ENCODE peak calls at places on chromosomes 16 and 17, in seven cellular contexts. P is heart left ventricle, T is esophagus squamous epithelium, W is right lobe of liver, F is stomach, O is uterus, A is ovary. Q is an unnamed sample.

GRCh38 chr17:74444406-74444805 is 12.5 kb downstream of the GPRC5C start:
- DNase-seq in P (peak; percentile 76), T (no peak), W (peak; percentile 89), F (peak; percentile 89), O (peak; percentile 46), A (peak; percentile 73), Q (no peak)

GRCh38 chr17:49528966-49529365 is 33.9 kb downstream of the NGFR start:
- DNase-seq in P (no peak), T (no peak), W (no peak), F (no peak), O (peak; percentile 7), A (no peak), Q (no peak)

GRCh38 chr16:6573577-6573976 is 759.1 kb upstream of the RBFOX1 start:
- DNase-seq in P (no peak), T (no peak), W (no peak), F (no peak), O (no peak), A (no peak), Q (no peak)

GRCh38 chr16:56657555-56658430 is at the start of gene MT1F:
- DNase-seq in P (peak; percentile 73), T (no peak), W (peak; percentile 92), F (peak; percentile 98), O (peak; percentile 36), A (peak; percentile 61), Q (no peak)

GRCh38 chr16:82542714-82543113 is 84.1 kb upstream of the CDH13 start:
- DNase-seq in P (no peak), T (no peak), W (no peak), F (no peak), O (no peak), A (no peak), Q (no peak)

GRCh38 chr17:956905-957304 is 22.7 kb downstream of the NXN start:
- DNase-seq in P (no peak), T (no peak), W (peak; percentile 2), F (no peak), O (no peak), A (no peak), Q (no peak)

GRCh38 chr17:53472586-53472985 is 350.1 kb upstream of the KIF2B start:
- DNase-seq in P (no peak), T (no peak), W (no peak), F (no peak), O (no peak), A (no peak), Q (peak; percentile 6)

GRCh38 chr17:42578282-42578869 is 847 bp upstream of the PSMC3IP start:
- DNase-seq in P (peak; percentile 68), T (no peak), W (peak; percentile 62), F (peak; percentile 79), O (peak; percentile 79), A (peak; percentile 81), Q (peak; percentile 75)

GRCh38 chr17:57645950-57646686 is 99.0 kb downstream of the CCDC182 start:
- DNase-seq in P (no peak), T (no peak), W (no peak), F (no peak), O (no peak), A (no peak), Q (no peak)

GRCh38 chr17:80942360-80943345 is 49.0 kb upstream of the CHMP6 start:
- DNase-seq in P (peak; percentile 89), T (peak; percentile 17), W (no peak), F (peak; percentile 76), O (peak; percentile 99), A (peak; percentile 98), Q (no peak)

GRCh38 chr17:34206569-34206968 is 48.5 kb upstream of the CCL2 start:
- DNase-seq in P (no peak), T (no peak), W (no peak), F (no peak), O (no peak), A (no peak), Q (no peak)

GRCh38 chr16:70407811-70408274 is 31.1 kb downstream of the ST3GAL2 start:
- DNase-seq in P (no peak), T (no peak), W (no peak), F (no peak), O (no peak), A (no peak), Q (no peak)

GRCh38 chr16:56421313-56421712 is 4.0 kb downstream of the AMFR start:
- DNase-seq in P (no peak), T (no peak), W (no peak), F (no peak), O (no peak), A (no peak), Q (no peak)

GRCh38 chr17:17823433-17824118 is 13.2 kb downstream of the SREBF1 start:
- DNase-seq in P (peak; percentile 86), T (peak; percentile 53), W (peak; percentile 91), F (peak; percentile 89), O (peak; percentile 87), A (peak; percentile 84), Q (peak; percentile 100)
- TF ChIP-seq POLR2A in P (no peak), T (peak; percentile 55), W (peak; percentile 64), F (no peak), O (no peak), A (no peak), Q (no peak)

DNA sequence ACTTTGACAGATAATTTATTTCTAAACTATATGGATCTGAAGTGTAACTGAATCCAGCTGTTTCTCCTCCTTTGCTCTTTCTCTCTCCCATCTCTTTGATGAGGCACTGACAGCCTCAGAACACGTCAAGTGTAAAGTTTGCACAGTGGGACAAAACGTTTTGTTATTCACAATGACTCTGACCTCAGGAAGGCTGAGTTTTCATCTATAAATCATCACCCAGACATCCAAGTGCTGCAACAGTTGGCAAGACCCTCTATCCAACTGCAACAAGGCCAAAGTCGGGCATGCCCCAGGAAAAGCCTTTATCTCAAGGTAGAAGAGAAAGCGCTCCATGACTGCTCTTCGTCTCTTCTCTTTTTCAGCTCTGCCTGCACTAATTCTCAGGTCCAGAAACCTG is 267.1 kb upstream of the MYOCD start:
- DNase-seq in P (no peak), T (no peak), W (no peak), F (no peak), O (peak; percentile 35), A (no peak), Q (no peak)
- TF ChIP-seq POLR2A in P (no peak), T (no peak), W (no peak), F (no peak), O (no peak), A (no peak), Q (no peak)

DNA sequence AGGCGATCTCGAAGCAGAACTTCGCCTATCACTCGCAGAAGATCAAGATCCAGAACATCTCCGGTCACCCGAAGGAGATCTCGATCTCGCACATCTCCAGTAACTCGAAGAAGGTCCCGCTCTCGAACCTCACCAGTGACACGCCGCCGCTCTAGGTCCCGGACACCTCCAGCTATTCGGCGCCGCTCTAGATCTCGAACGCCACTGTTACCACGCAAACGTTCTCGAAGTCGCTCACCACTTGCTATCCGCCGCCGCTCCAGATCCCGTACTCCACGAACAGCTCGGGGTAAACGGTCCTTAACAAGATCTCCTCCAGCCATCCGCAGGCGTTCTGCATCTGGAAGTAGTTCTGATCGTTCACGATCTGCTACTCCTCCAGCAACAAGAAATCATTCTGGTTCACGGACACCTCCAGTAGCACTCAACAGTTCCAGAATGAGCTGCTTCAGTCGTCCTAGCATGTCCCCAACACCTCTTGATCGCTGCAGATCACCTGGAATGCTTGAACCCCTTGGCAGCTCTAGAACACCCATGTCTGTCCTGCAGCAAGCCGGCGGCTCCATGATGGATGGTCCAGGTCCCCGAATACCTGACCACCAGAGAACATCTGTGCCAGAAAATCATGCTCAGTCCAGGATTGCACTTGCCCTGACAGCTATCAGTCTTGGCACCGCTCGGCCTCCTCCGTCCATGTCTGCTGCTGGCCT is 10.5 kb downstream of the ELOB start:
- DNase-seq in P (no peak), T (no peak), W (no peak), F (no peak), O (no peak), A (no peak), Q (no peak)
- TF ChIP-seq POLR2A in P (no peak), T (no peak), W (no peak), F (no peak), O (no peak), A (no peak), Q (no peak)

GRCh38 chr16:86566966-86567700 is 504 bp downstream of the FOXC2 start:
- DNase-seq in P (no peak), T (no peak), W (no peak), F (no peak), O (no peak), A (no peak), Q (no peak)
- TF ChIP-seq POLR2A in P (no peak), T (no peak), W (no peak), F (no peak), O (no peak), A (no peak), Q (no peak)

DNA sequence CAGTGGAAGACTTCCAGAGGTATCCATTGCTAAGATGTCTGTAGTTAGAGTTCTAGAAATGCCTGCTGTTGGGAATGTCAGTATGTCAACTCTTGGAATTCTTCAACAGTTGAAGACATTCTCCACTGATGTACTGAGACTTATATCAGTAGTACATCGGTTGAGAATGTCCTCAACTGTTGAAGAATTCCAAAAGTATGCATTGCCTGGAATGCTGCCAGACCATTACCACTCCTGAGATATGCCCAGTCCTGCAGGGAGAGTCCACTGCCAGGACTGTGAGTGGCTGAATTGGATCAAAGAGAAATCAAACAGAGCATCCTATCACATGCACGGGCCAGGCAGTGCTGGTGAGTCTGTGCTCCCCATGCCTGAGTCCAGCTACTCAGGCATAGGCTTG is 42.0 kb downstream of the IL21R start:
- DNase-seq in P (no peak), T (no peak), W (no peak), F (no peak), O (no peak), A (no peak), Q (peak; percentile 43)
- TF ChIP-seq POLR2A in P (no peak), T (no peak), W (no peak), F (no peak), O (no peak), A (no peak), Q (no peak)

GRCh38 chr16:405548-406506 is 4.1 kb downstream of the DECR2 start:
- DNase-seq in P (no peak), T (no peak), W (peak; percentile 69), F (no peak), O (no peak), A (no peak), Q (no peak)
- TF ChIP-seq POLR2A in P (no peak), T (no peak), W (peak; percentile 59), F (no peak), O (no peak), A (no peak), Q (no peak)

GRCh38 chr16:50297301-50298074 is 31.1 kb downstream of the ADCY7 start:
- DNase-seq in P (peak; percentile 32), T (no peak), W (no peak), F (no peak), O (no peak), A (peak; percentile 20), Q (no peak)
- TF ChIP-seq POLR2A in P (no peak), T (no peak), W (no peak), F (no peak), O (no peak), A (no peak), Q (no peak)

DNA sequence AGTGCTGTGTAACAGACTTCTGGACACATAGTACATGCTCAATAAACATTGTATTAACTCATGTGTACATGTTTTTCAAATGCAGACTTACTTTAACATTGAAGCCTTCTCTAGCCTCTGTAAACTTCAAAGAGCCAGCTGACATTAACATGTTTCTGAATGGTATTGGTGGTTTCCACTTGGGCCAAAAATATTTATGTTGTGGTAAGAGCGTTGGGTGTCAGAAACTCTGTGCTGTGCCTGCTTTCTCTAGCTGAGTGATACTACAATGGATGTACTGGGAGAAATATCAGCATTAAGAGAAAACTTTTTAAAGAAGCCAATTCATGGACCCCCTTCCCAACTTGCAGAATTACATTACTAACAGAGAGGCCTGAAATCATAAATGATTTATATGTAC is 1951.7 kb downstream of the TP53TG3F start:
- DNase-seq in P (no peak), T (no peak), W (no peak), F (no peak), O (no peak), A (no peak), Q (no peak)
- TF ChIP-seq POLR2A in P (no peak), T (no peak), W (no peak), F (no peak), O (no peak), A (no peak), Q (no peak)

Q was measured in H54.